ENCODE peak calls at places on chromosome 7, in seven cellular contexts. A is H9, K is IMR-90, Q is H1, N is trophoblast cell, O is mesendoderm, P is mesenchymal stem cell. D is an unnamed sample.

GRCh38 chr7:90857595-90857994 is 261.5 kb downstream of the CDK14 start:
- DNase-seq in N (no peak), A (no peak), P (no peak), O (peak; percentile 86), Q (no peak), K (no peak), D (no peak)

GRCh38 chr7:139682136-139683013 is 95.4 kb downstream of the HIPK2 start:
- DNase-seq in O (peak; percentile 84), N (no peak), A (no peak), Q (no peak), P (peak; percentile 94), K (peak; percentile 92), D (no peak)

GRCh38 chr7:7972927-7973594 is 4.5 kb downstream of the GLCCI1 start:
- DNase-seq in O (no peak), N (no peak), Q (no peak), K (no peak), P (peak; percentile 18), A (no peak), D (no peak)

GRCh38 chr7:71517940-71518339 is 386.0 kb downstream of the GALNT17 start:
- DNase-seq in K (no peak), Q (no peak), O (peak; percentile 19), P (no peak), N (no peak), A (no peak), D (no peak)

GRCh38 chr7:50650057-50650664 is 85.0 kb upstream of the DDC start:
- DNase-seq in P (no peak), N (peak; percentile 62), Q (no peak), K (no peak), O (no peak), A (no peak), D (no peak)

GRCh38 chr7:159056722-159057121 is 87.9 kb downstream of the VIPR2 start:
- DNase-seq in Q (no peak), K (no peak), A (no peak), P (no peak), N (no peak), O (no peak), D (no peak)

GRCh38 chr7:116231543-116232401 is 21.4 kb downstream of the TES start:
- DNase-seq in Q (no peak), P (peak; percentile 56), N (no peak), K (peak; percentile 67), O (peak; percentile 72), A (no peak), D (no peak)

GRCh38 chr7:10793995-10794780 is 179.5 kb upstream of the PHF14 start:
- DNase-seq in Q (no peak), O (no peak), A (no peak), P (no peak), N (no peak), K (no peak), D (no peak)

GRCh38 chr7:113100091-113100723 is 13.6 kb upstream of the GPR85 start:
- DNase-seq in A (no peak), P (no peak), O (no peak), K (peak; percentile 44), N (peak; percentile 27), Q (no peak), D (no peak)

GRCh38 chr7:32259917-32260596 is 189.8 kb upstream of the PDE1C start:
- DNase-seq in Q (no peak), O (no peak), N (no peak), P (no peak), A (no peak), K (no peak), D (no peak)

GRCh38 chr7:18320971-18321567 is 174.5 kb upstream of the HDAC9 start:
- DNase-seq in Q (no peak), P (peak; percentile 52), O (peak; percentile 63), N (peak; percentile 82), K (peak; percentile 58), A (no peak), D (peak; percentile 14)

GRCh38 chr7:112596260-112596659 is 115.5 kb downstream of the LSMEM1 start:
- DNase-seq in A (no peak), K (no peak), O (no peak), P (no peak), Q (no peak), N (no peak), D (no peak)

GRCh38 chr7:109873296-109873695 is 1217.6 kb upstream of the LRRN3 start:
- DNase-seq in A (no peak), O (no peak), N (no peak), K (no peak), Q (no peak), P (no peak), D (no peak)

GRCh38 chr7:142371586-142372377 is 113.9 kb upstream of the PRSS58 start:
- DNase-seq in K (no peak), O (no peak), N (no peak), P (no peak), A (no peak), Q (no peak), D (no peak)

DNA sequence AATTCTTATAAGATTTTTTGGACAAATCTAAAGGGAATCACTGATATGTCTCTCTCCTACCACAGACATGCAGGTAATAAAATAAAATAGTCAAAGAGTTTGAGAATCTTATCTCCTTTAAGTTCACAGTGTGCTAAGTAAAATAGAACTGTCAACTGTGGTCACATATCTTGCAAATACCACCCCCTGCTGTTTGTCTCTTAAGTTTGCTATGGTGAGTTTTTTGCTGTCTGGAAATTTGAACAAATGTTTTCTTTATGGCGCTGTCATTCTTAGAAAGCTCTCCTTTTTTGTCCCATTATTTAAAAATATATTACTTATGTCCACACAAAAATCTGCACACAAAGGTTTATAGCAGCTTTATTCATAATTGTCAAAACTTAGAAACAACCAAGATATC is 19.6 kb downstream of the GIMAP5 start:
- DNase-seq in A (no peak), O (no peak), P (no peak), K (no peak), N (peak; percentile 37), Q (no peak), D (no peak)
- H2AK5ac ChIP-seq in A (no peak overlapping the region), O (no peak overlapping the region), P (no peak overlapping the region), K (no peak overlapping the region), N (no peak overlapping the region), Q (no peak overlapping the region), D (no peak overlapping the region)

GRCh38 chr7:108073305-108074070 is 56.7 kb downstream of the LAMB4 start:
- DNase-seq in K (no peak), A (no peak), P (peak; percentile 24), Q (no peak), O (no peak), N (no peak), D (no peak)
- H2AK5ac ChIP-seq in K (peak overlapping the region; percentile 3), A (no peak overlapping the region), P (no peak overlapping the region), Q (no peak overlapping the region), O (no peak overlapping the region), N (no peak overlapping the region), D (no peak overlapping the region)

DNA sequence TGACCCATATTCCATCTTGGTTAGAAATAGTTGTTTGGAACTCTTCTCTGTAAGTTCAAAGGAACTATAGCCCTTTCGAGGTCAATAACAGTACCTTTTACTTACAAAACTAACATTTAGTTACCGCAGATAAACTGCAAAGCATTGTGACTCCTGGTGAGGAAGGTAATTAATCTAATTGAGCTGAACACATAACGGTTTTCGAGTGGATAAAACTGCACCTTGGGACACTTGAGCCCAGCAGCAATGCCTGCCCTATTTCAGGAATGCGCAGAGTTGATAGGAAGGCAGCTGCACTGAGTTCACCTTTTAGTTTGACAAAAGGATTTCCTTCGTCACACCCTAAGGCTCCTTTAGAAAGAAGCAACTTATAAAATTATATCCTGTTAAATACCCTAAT is 75.4 kb downstream of the JAZF1 start:
- DNase-seq in A (no peak), Q (no peak), O (no peak), N (peak; percentile 44), K (no peak), P (no peak), D (no peak)
- H2AK5ac ChIP-seq in A (no peak overlapping the region), Q (no peak overlapping the region), O (no peak overlapping the region), N (no peak overlapping the region), K (peak overlapping the region; percentile 29), P (no peak overlapping the region), D (no peak overlapping the region)

GRCh38 chr7:25569765-25570164 is 341.5 kb upstream of the NPVF start:
- DNase-seq in K (no peak), N (no peak), A (no peak), Q (no peak), O (no peak), P (no peak), D (no peak)

GRCh38 chr7:25578991-25579687 is 350.9 kb upstream of the NPVF start:
- DNase-seq in K (no peak), O (peak; percentile 91), P (no peak), N (no peak), A (no peak), Q (no peak), D (no peak)

GRCh38 chr7:25579688-25580075 is 351.4 kb upstream of the NPVF start:
- DNase-seq in A (no peak), K (no peak), P (no peak), N (no peak), O (peak; percentile 86), Q (no peak), D (no peak)

GRCh38 chr7:25580156-25580555 is 351.9 kb upstream of the NPVF start:
- DNase-seq in K (no peak), O (no peak), N (no peak), A (no peak), P (no peak), Q (no peak), D (no peak)

DNA sequence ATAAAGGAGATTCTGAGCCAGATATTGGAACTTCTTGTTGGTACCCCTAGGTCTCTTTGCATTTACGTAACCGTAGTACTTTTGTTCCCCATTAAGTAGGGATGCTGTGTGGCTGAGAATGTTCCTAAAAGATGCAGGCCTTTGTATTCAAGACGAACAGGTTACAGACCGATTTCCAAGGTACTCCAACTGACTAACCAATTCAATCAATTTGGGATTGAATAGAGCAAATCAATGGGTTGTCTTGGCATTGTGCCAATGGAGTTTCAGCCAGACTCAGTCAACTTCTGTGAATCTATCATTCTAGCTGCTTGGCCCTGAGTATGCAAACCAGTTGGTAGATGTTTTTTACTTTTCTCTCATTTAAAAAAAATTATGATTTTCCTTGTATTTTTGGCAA is 347.3 kb upstream of the NPVF start:
- DNase-seq in O (no peak), Q (no peak), A (no peak), K (no peak), P (no peak), N (no peak), D (no peak)
- H2AK5ac ChIP-seq in O (no peak overlapping the region), Q (no peak overlapping the region), A (no peak overlapping the region), K (no peak overlapping the region), P (no peak overlapping the region), N (no peak overlapping the region), D (no peak overlapping the region)

GRCh38 chr7:93175219-93175618 is 27.0 kb upstream of the SAMD9L start:
- DNase-seq in A (no peak), K (no peak), P (no peak), O (no peak), Q (no peak), N (no peak), D (no peak)

GRCh38 chr7:93172683-93173082 is 24.5 kb upstream of the SAMD9L start:
- DNase-seq in P (no peak), Q (no peak), O (no peak), K (no peak), A (no peak), N (no peak), D (no peak)

GRCh38 chr7:93179173-93179572 is 31.0 kb upstream of the SAMD9L start:
- DNase-seq in O (no peak), P (no peak), A (no peak), K (no peak), N (no peak), Q (no peak), D (no peak)

GRCh38 chr7:93178213-93178612 is 30.0 kb upstream of the SAMD9L start:
- DNase-seq in P (peak; percentile 4), N (no peak), K (peak; percentile 23), O (no peak), Q (no peak), A (no peak), D (no peak)

GRCh38 chr7:93176961-93177580 is 28.9 kb upstream of the SAMD9L start:
- DNase-seq in A (no peak), N (no peak), P (no peak), K (no peak), O (no peak), Q (no peak), D (no peak)
- H2AK5ac ChIP-seq in A (no peak overlapping the region), N (no peak overlapping the region), P (no peak overlapping the region), K (no peak overlapping the region), O (no peak overlapping the region), Q (no peak overlapping the region), D (no peak overlapping the region)

D was measured in neuronal stem cell.